ENCODE peak calls at places on chromosomes 2 and 18, in nine cellular contexts. S is skeletal muscle cell, D is tibial nerve, R is T-helper 9 cell, U is fibroblast of pulmonary artery, O is LoVo, B is sciatic nerve, N is frontal cortex, Z is NCI-H1092 treated with DMSO at 0.1 percent for 48 hours. A is an unnamed sample.

GRCh38 chr18:37383036-37383788 is 182.4 kb downstream of the CELF4 start:
- DNase-seq in S (no peak), D (no peak), R (no peak), U (no peak), O (no peak), B (no peak), N (no peak), Z (no peak), A (no peak)

GRCh38 chr2:75311993-75312392 is 112.7 kb upstream of the TACR1 start:
- DNase-seq in S (no peak), D (no peak), R (no peak), U (no peak), O (no peak), B (no peak), N (no peak), Z (peak), A (no peak)

GRCh38 chr2:70627499-70627898 is 73.9 kb upstream of the TGFA start:
- DNase-seq in S (no peak), D (no peak), R (no peak), U (peak), O (peak), B (no peak), N (no peak), Z (peak), A (no peak)

GRCh38 chr2:48343154-48343553 is 186.8 kb upstream of the STON1 start:
- DNase-seq in S (no peak), D (no peak), R (no peak), U (no peak), O (no peak), B (no peak), N (no peak), Z (no peak), A (no peak)

GRCh38 chr2:54602736-54603322 is 120.6 kb upstream of the EML6 start:
- DNase-seq in S (no peak), D (no peak), R (no peak), U (no peak), O (no peak), B (no peak), N (no peak), Z (no peak), A (no peak)

GRCh38 chr2:237865623-237866041 is 6.2 kb downstream of the RAMP1 start:
- DNase-seq in S (no peak), D (no peak), R (no peak), U (no peak), O (no peak), B (no peak), N (no peak), Z (no peak), A (no peak)

GRCh38 chr2:86031151-86031550 is 74.5 kb downstream of the POLR1A start:
- DNase-seq in S (no peak), D (no peak), R (no peak), U (no peak), O (no peak), B (peak), N (no peak), Z (no peak), A (no peak)

GRCh38 chr2:69184224-69184623 is 171.2 kb downstream of the ANTXR1 start:
- DNase-seq in S (no peak), D (no peak), R (no peak), U (no peak), O (no peak), B (no peak), N (no peak), Z (no peak), A (no peak)

GRCh38 chr2:200258881-200259576 is 47.5 kb upstream of the SPATS2L start:
- DNase-seq in S (no peak), D (no peak), R (no peak), U (peak), O (no peak), B (no peak), N (no peak), Z (peak), A (no peak)

A was measured in G401.